ENCODE peak calls at places on chromosomes 2 and 18, in six cellular contexts. One of them, this sample, is unnamed.

GRCh38 chr2:50476174-50476573 is 555.8 kb downstream of the NRXN1 start:
- DNase-seq in GM23248: no peak
- DNase-seq in T1000: no peak
- DNase-seq in CMK: no peak
- DNase-seq in stimulated activated CD8-positive, alpha-beta memory T cell treated with anti-CD3 and anti-CD28 coated beads, Interleukin-2, amount 100 ng/mL, for 48 hours: no peak
- DNase-seq in ureter: no peak
- DNase-seq in this sample: no peak

GRCh38 chr2:23436346-23437099 is 51.5 kb downstream of the KLHL29 start:
- DNase-seq in GM23248: peak
- DNase-seq in T1000: no peak
- DNase-seq in CMK: no peak
- DNase-seq in stimulated activated CD8-positive, alpha-beta memory T cell treated with anti-CD3 and anti-CD28 coated beads, Interleukin-2, amount 100 ng/mL, for 48 hours: no peak
- DNase-seq in ureter: no peak
- DNase-seq in this sample: no peak

GRCh38 chr2:240997141-240997855 is 1.1 kb upstream of the SNED1 start:
- DNase-seq in GM23248: peak
- DNase-seq in T1000: no peak
- DNase-seq in CMK: no peak
- DNase-seq in stimulated activated CD8-positive, alpha-beta memory T cell treated with anti-CD3 and anti-CD28 coated beads, Interleukin-2, amount 100 ng/mL, for 48 hours: no peak
- DNase-seq in ureter: peak
- DNase-seq in this sample: peak

GRCh38 chr18:44520981-44521672 is 159.6 kb upstream of the SETBP1 start:
- DNase-seq in GM23248: peak
- DNase-seq in T1000: peak
- DNase-seq in CMK: no peak
- DNase-seq in stimulated activated CD8-positive, alpha-beta memory T cell treated with anti-CD3 and anti-CD28 coated beads, Interleukin-2, amount 100 ng/mL, for 48 hours: no peak
- DNase-seq in ureter: no peak
- DNase-seq in this sample: no peak

GRCh38 chr18:21053127-21053526 is 58.5 kb downstream of the ROCK1 start:
- DNase-seq in GM23248: peak
- DNase-seq in T1000: no peak
- DNase-seq in CMK: no peak
- DNase-seq in stimulated activated CD8-positive, alpha-beta memory T cell treated with anti-CD3 and anti-CD28 coated beads, Interleukin-2, amount 100 ng/mL, for 48 hours: no peak
- DNase-seq in ureter: no peak
- DNase-seq in this sample: peak

GRCh38 chr18:46278481-46279465 is 174.6 kb downstream of the HAUS1 start:
- DNase-seq in GM23248: peak
- DNase-seq in T1000: peak
- DNase-seq in CMK: no peak
- DNase-seq in stimulated activated CD8-positive, alpha-beta memory T cell treated with anti-CD3 and anti-CD28 coated beads, Interleukin-2, amount 100 ng/mL, for 48 hours: no peak
- DNase-seq in ureter: no peak
- DNase-seq in this sample: no peak

GRCh38 chr2:3251974-3252373 is 125.6 kb downstream of the EIPR1 start:
- DNase-seq in GM23248: no peak
- DNase-seq in T1000: no peak
- DNase-seq in CMK: no peak
- DNase-seq in stimulated activated CD8-positive, alpha-beta memory T cell treated with anti-CD3 and anti-CD28 coated beads, Interleukin-2, amount 100 ng/mL, for 48 hours: no peak
- DNase-seq in ureter: no peak
- DNase-seq in this sample: no peak

GRCh38 chr2:130755234-130756040 is at the start of gene AMER3:
- DNase-seq in GM23248: no peak
- DNase-seq in T1000: no peak
- DNase-seq in CMK: no peak
- DNase-seq in stimulated activated CD8-positive, alpha-beta memory T cell treated with anti-CD3 and anti-CD28 coated beads, Interleukin-2, amount 100 ng/mL, for 48 hours: no peak
- DNase-seq in ureter: no peak
- DNase-seq in this sample: peak